ENCODE peak calls at places on chromosomes 3 and 15, in four cellular contexts. One of them, this sample, is unnamed.

GRCh38 chr3:4681301-4681700 is 188.2 kb downstream of the ITPR1 start:
- DNase-seq in ascending aorta: no peak
- DNase-seq in fibroblast of mammary gland: no peak
- DNase-seq in left lung: no peak
- DNase-seq in this sample: no peak

GRCh38 chr3:156865732-156866131 is 39.6 kb downstream of the LEKR1 start:
- DNase-seq in ascending aorta: no peak
- DNase-seq in fibroblast of mammary gland: peak
- DNase-seq in left lung: no peak
- DNase-seq in this sample: no peak

GRCh38 chr15:29759596-29759995 is 62.7 kb downstream of the TJP1 start:
- DNase-seq in ascending aorta: no peak
- DNase-seq in fibroblast of mammary gland: no peak
- DNase-seq in left lung: no peak
- DNase-seq in this sample: no peak

GRCh38 chr3:44416031-44417030 is 61.1 kb downstream of the ZNF445 start:
- DNase-seq in ascending aorta: no peak
- DNase-seq in fibroblast of mammary gland: no peak
- DNase-seq in left lung: no peak
- DNase-seq in this sample: no peak

GRCh38 chr15:101004986-101005747 is 86.0 kb downstream of the LRRK1 start:
- DNase-seq in ascending aorta: no peak
- DNase-seq in fibroblast of mammary gland: no peak
- DNase-seq in left lung: no peak
- DNase-seq in this sample: no peak

GRCh38 chr3:145767909-145768308 is 393.1 kb downstream of the PLOD2 start:
- DNase-seq in ascending aorta: no peak
- DNase-seq in fibroblast of mammary gland: peak
- DNase-seq in left lung: no peak
- DNase-seq in this sample: no peak

GRCh38 chr3:190088890-190089289 is 31.8 kb downstream of the P3H2 start:
- DNase-seq in ascending aorta: no peak
- DNase-seq in fibroblast of mammary gland: no peak
- DNase-seq in left lung: no peak
- DNase-seq in this sample: no peak

GRCh38 chr3:135304378-135304777 is 509.3 kb downstream of the EPHB1 start:
- DNase-seq in ascending aorta: no peak
- DNase-seq in fibroblast of mammary gland: peak
- DNase-seq in left lung: no peak
- DNase-seq in this sample: no peak

GRCh38 chr15:101482526-101483371 is 6.8 kb downstream of the PCSK6 start:
- DNase-seq in ascending aorta: no peak
- DNase-seq in fibroblast of mammary gland: no peak
- DNase-seq in left lung: no peak
- DNase-seq in this sample: no peak

GRCh38 chr15:93071469-93071891 is 17.5 kb downstream of the RGMA start:
- DNase-seq in ascending aorta: no peak
- DNase-seq in fibroblast of mammary gland: peak
- DNase-seq in left lung: no peak
- DNase-seq in this sample: no peak

GRCh38 chr3:166013073-166013679 is 176.0 kb upstream of the BCHE start:
- DNase-seq in ascending aorta: no peak
- DNase-seq in fibroblast of mammary gland: peak
- DNase-seq in left lung: no peak
- DNase-seq in this sample: no peak

GRCh38 chr3:23396746-23397145 is 193.6 kb downstream of the UBE2E2 start:
- DNase-seq in ascending aorta: no peak
- DNase-seq in fibroblast of mammary gland: no peak
- DNase-seq in left lung: no peak
- DNase-seq in this sample: no peak

GRCh38 chr3:16200411-16200810 is 25.9 kb downstream of the GALNT15 start:
- DNase-seq in ascending aorta: no peak
- DNase-seq in fibroblast of mammary gland: peak
- DNase-seq in left lung: no peak
- DNase-seq in this sample: no peak

GRCh38 chr15:98663045-98663444 is 14.7 kb downstream of the IGF1R start:
- DNase-seq in ascending aorta: no peak
- DNase-seq in fibroblast of mammary gland: no peak
- DNase-seq in left lung: no peak
- DNase-seq in this sample: no peak

GRCh38 chr3:42822828-42823227 is 13.6 kb downstream of the ACKR2 start:
- DNase-seq in ascending aorta: no peak
- DNase-seq in fibroblast of mammary gland: no peak
- DNase-seq in left lung: no peak
- DNase-seq in this sample: no peak

GRCh38 chr3:133996251-133996661 is 33.5 kb downstream of the SLCO2A1 start:
- DNase-seq in ascending aorta: no peak
- DNase-seq in fibroblast of mammary gland: no peak
- DNase-seq in left lung: no peak
- DNase-seq in this sample: no peak

GRCh38 chr3:14757153-14757700 is 61.5 kb upstream of the FGD5 start:
- DNase-seq in ascending aorta: no peak
- DNase-seq in fibroblast of mammary gland: no peak
- DNase-seq in left lung: no peak
- DNase-seq in this sample: no peak

GRCh38 chr3:13420817-13421755 is 964 bp upstream of the NUP210 start:
- DNase-seq in ascending aorta: peak
- DNase-seq in fibroblast of mammary gland: no peak
- DNase-seq in left lung: peak
- DNase-seq in this sample: no peak

GRCh38 chr3:41580274-41580959 is 381.1 kb downstream of the CTNNB1 start:
- DNase-seq in ascending aorta: no peak
- DNase-seq in fibroblast of mammary gland: peak
- DNase-seq in left lung: no peak
- DNase-seq in this sample: no peak

GRCh38 chr3:65245133-65246076 is 557.6 kb upstream of the ADAMTS9 start:
- DNase-seq in ascending aorta: no peak
- DNase-seq in fibroblast of mammary gland: peak
- DNase-seq in left lung: no peak
- DNase-seq in this sample: no peak

GRCh38 chr3:192372001-192372400 is 355.3 kb downstream of the FGF12 start:
- DNase-seq in ascending aorta: no peak
- DNase-seq in fibroblast of mammary gland: no peak
- DNase-seq in left lung: no peak
- DNase-seq in this sample: peak

GRCh38 chr3:193771011-193771697 is 178.1 kb downstream of the OPA1 start:
- DNase-seq in ascending aorta: no peak
- DNase-seq in fibroblast of mammary gland: no peak
- DNase-seq in left lung: no peak
- DNase-seq in this sample: no peak

GRCh38 chr3:21705769-21706168 is 45.2 kb downstream of the ZNF385D start:
- DNase-seq in ascending aorta: peak
- DNase-seq in fibroblast of mammary gland: peak
- DNase-seq in left lung: no peak
- DNase-seq in this sample: peak

GRCh38 chr3:183553263-183554026 is 2.1 kb downstream of the KLHL6 start:
- DNase-seq in ascending aorta: no peak
- DNase-seq in fibroblast of mammary gland: no peak
- DNase-seq in left lung: no peak
- DNase-seq in this sample: no peak
- H3K4me3 ChIP-seq in ascending aorta: peak
- H3K4me3 ChIP-seq in fibroblast of mammary gland: no peak
- H3K4me3 ChIP-seq in left lung: peak
- H3K4me3 ChIP-seq in this sample: no peak

DNA sequence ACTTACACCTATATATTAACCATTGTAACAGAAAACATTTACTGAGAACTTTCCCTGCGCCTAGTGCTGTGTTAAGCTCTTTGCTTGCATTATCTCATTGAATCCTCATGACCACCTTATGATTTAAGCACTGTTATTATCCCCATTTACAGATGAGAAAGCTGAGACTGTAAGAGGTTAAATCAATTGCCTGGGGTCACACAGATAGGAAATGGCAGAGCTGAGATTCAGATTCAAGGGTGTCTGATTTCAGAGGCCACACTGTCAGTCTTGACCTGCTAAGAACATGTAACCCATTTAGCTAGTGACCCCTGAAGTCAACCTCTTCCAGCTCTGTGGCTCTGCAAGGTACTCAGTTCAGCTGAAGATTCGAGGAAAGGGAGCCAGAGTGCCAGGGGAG is 143.9 kb downstream of the TLE3 start:
- DNase-seq in ascending aorta: no peak
- DNase-seq in fibroblast of mammary gland: no peak
- DNase-seq in left lung: no peak
- DNase-seq in this sample: no peak
- H3K4me3 ChIP-seq in ascending aorta: no peak
- H3K4me3 ChIP-seq in fibroblast of mammary gland: no peak
- H3K4me3 ChIP-seq in left lung: no peak
- H3K4me3 ChIP-seq in this sample: no peak

GRCh38 chr15:91521996-91522395 is 331.5 kb upstream of the SLCO3A1 start:
- DNase-seq in ascending aorta: no peak
- DNase-seq in fibroblast of mammary gland: peak
- DNase-seq in left lung: no peak
- DNase-seq in this sample: no peak

GRCh38 chr15:91517491-91518200 is 335.9 kb upstream of the SLCO3A1 start:
- DNase-seq in ascending aorta: no peak
- DNase-seq in fibroblast of mammary gland: peak
- DNase-seq in left lung: no peak
- DNase-seq in this sample: no peak

GRCh38 chr15:91520848-91521247 is 332.7 kb upstream of the SLCO3A1 start:
- DNase-seq in ascending aorta: no peak
- DNase-seq in fibroblast of mammary gland: peak
- DNase-seq in left lung: no peak
- DNase-seq in this sample: no peak

GRCh38 chr15:91515188-91515754 is 338.2 kb upstream of the SLCO3A1 start:
- DNase-seq in ascending aorta: no peak
- DNase-seq in fibroblast of mammary gland: peak
- DNase-seq in left lung: peak
- DNase-seq in this sample: peak

DNA sequence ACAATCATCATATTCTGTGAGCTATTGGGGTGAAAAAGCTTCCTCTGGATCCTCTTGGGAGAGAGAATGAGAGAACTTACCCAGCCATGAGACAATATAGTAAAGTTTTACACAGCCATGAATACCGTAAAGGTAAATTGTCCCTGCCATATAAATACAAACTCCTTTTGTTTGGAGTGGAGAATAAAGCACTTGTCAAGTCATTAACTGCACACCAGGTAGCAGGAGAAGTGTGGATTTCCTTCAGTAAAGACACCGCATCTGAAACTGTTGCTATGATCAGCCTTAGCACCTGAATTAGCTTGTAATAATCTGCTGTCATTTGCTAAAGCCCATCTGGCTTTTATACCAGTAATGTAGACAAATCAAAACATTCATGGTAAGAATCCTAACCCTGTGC is 336.6 kb upstream of the SLCO3A1 start:
- DNase-seq in ascending aorta: no peak
- DNase-seq in fibroblast of mammary gland: no peak
- DNase-seq in left lung: no peak
- DNase-seq in this sample: no peak
- H3K4me3 ChIP-seq in ascending aorta: no peak
- H3K4me3 ChIP-seq in fibroblast of mammary gland: no peak
- H3K4me3 ChIP-seq in left lung: no peak
- H3K4me3 ChIP-seq in this sample: no peak

GRCh38 chr3:52277972-52278509 is 408 bp downstream of the WDR82 start:
- DNase-seq in ascending aorta: no peak
- DNase-seq in fibroblast of mammary gland: peak
- DNase-seq in left lung: no peak
- DNase-seq in this sample: peak

GRCh38 chr3:52277071-52277964 is 1.1 kb downstream of the WDR82 start:
- DNase-seq in ascending aorta: no peak
- DNase-seq in fibroblast of mammary gland: peak
- DNase-seq in left lung: peak
- DNase-seq in this sample: peak

GRCh38 chr3:52270252-52270754 is 8.1 kb downstream of the WDR82 start:
- DNase-seq in ascending aorta: no peak
- DNase-seq in fibroblast of mammary gland: no peak
- DNase-seq in left lung: no peak
- DNase-seq in this sample: no peak

GRCh38 chr3:52268036-52268435 is 10.4 kb downstream of the WDR82 start:
- DNase-seq in ascending aorta: no peak
- DNase-seq in fibroblast of mammary gland: no peak
- DNase-seq in left lung: no peak
- DNase-seq in this sample: no peak

GRCh38 chr3:52272831-52273230 is 5.6 kb downstream of the WDR82 start:
- DNase-seq in ascending aorta: no peak
- DNase-seq in fibroblast of mammary gland: no peak
- DNase-seq in left lung: no peak
- DNase-seq in this sample: no peak
- H3K4me3 ChIP-seq in ascending aorta: no peak
- H3K4me3 ChIP-seq in fibroblast of mammary gland: no peak
- H3K4me3 ChIP-seq in left lung: no peak
- H3K4me3 ChIP-seq in this sample: no peak

GRCh38 chr15:79675982-79676381 is 220.8 kb downstream of the MTHFS start:
- DNase-seq in ascending aorta: no peak
- DNase-seq in fibroblast of mammary gland: peak
- DNase-seq in left lung: no peak
- DNase-seq in this sample: no peak

GRCh38 chr15:79673416-79674123 is 223.2 kb downstream of the MTHFS start:
- DNase-seq in ascending aorta: no peak
- DNase-seq in fibroblast of mammary gland: peak
- DNase-seq in left lung: no peak
- DNase-seq in this sample: no peak

GRCh38 chr15:79678032-79678701 is 218.6 kb downstream of the MTHFS start:
- DNase-seq in ascending aorta: no peak
- DNase-seq in fibroblast of mammary gland: no peak
- DNase-seq in left lung: no peak
- DNase-seq in this sample: no peak

GRCh38 chr15:79676621-79677020 is 220.2 kb downstream of the MTHFS start:
- DNase-seq in ascending aorta: no peak
- DNase-seq in fibroblast of mammary gland: no peak
- DNase-seq in left lung: no peak
- DNase-seq in this sample: no peak

DNA sequence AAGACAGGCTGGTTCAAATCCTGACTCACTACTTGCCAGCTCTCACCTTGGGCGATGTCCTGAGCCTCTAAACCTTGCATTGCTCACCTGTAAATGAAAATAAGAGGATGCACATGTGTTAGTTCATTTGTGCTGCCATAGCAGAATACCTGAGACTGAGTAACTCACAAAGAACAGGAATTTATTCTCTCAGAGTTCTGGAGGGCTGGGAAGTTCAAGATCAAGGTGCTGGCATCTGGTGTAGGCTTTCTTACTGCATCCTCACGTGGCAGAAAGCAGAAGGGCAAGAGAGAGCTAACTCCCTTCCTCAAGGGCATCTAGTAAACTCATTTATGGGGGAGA is 222.7 kb downstream of the MTHFS start:
- DNase-seq in ascending aorta: no peak
- DNase-seq in fibroblast of mammary gland: no peak
- DNase-seq in left lung: no peak
- DNase-seq in this sample: no peak
- H3K4me3 ChIP-seq in ascending aorta: no peak
- H3K4me3 ChIP-seq in fibroblast of mammary gland: no peak
- H3K4me3 ChIP-seq in left lung: no peak
- H3K4me3 ChIP-seq in this sample: no peak

GRCh38 chr15:49293941-49294340 is 123.9 kb downstream of the GALK2 start:
- DNase-seq in ascending aorta: no peak
- DNase-seq in fibroblast of mammary gland: no peak
- DNase-seq in left lung: no peak
- DNase-seq in this sample: no peak

GRCh38 chr15:49290204-49290603 is 120.2 kb downstream of the GALK2 start:
- DNase-seq in ascending aorta: no peak
- DNase-seq in fibroblast of mammary gland: no peak
- DNase-seq in left lung: no peak
- DNase-seq in this sample: no peak

GRCh38 chr15:49286649-49287394 is 116.8 kb downstream of the GALK2 start:
- DNase-seq in ascending aorta: no peak
- DNase-seq in fibroblast of mammary gland: no peak
- DNase-seq in left lung: no peak
- DNase-seq in this sample: no peak

GRCh38 chr15:49288411-49288810 is 118.4 kb downstream of the GALK2 start:
- DNase-seq in ascending aorta: no peak
- DNase-seq in fibroblast of mammary gland: no peak
- DNase-seq in left lung: no peak
- DNase-seq in this sample: no peak
- H3K4me3 ChIP-seq in ascending aorta: no peak
- H3K4me3 ChIP-seq in fibroblast of mammary gland: no peak
- H3K4me3 ChIP-seq in left lung: no peak
- H3K4me3 ChIP-seq in this sample: no peak

This sample was measured in breast epithelium.